ENCODE peak calls at places on chromosomes 7 and 10, in four cellular contexts. H, N, P and J are unnamed samples.

GRCh38 chr7:70093496-70093895 is 495.2 kb downstream of the AUTS2 start:
- DNase-seq in H (no peak), N (no peak), P (no peak), J (no peak)

GRCh38 chr7:23863209-23863798 is 153.3 kb downstream of the STK31 start:
- DNase-seq in H (no peak), N (no peak), P (no peak), J (no peak)

GRCh38 chr10:30062582-30062981 is 3.2 kb upstream of the JCAD start:
- DNase-seq in H (no peak), N (no peak), P (no peak), J (no peak)

GRCh38 chr7:158378978-158379377 is 208.6 kb downstream of the PTPRN2 start:
- DNase-seq in H (no peak), N (no peak), P (peak; percentile 32), J (no peak)

GRCh38 chr7:9106747-9107146 is 673.3 kb downstream of the NXPH1 start:
- DNase-seq in H (no peak), N (no peak), P (no peak), J (no peak)

GRCh38 chr10:16436758-16437539 is at the start of gene PTER:
- DNase-seq in H (peak; percentile 84), N (peak; percentile 99), P (peak; percentile 97), J (peak; percentile 87)

GRCh38 chr10:30755474-30755873 is 125.9 kb upstream of the LYZL2 start:
- DNase-seq in H (no peak), N (no peak), P (no peak), J (no peak)

GRCh38 chr7:69622014-69622818 is 23.9 kb downstream of the AUTS2 start:
- DNase-seq in H (no peak), N (no peak), P (no peak), J (no peak)

GRCh38 chr7:8629504-8629903 is 196.1 kb downstream of the NXPH1 start:
- DNase-seq in H (no peak), N (no peak), P (no peak), J (no peak)

GRCh38 chr10:89633484-89633883 is 11.6 kb downstream of the PANK1 start:
- DNase-seq in H (no peak), N (no peak), P (no peak), J (no peak)

GRCh38 chr10:93461807-93462178 is 20.3 kb downstream of the MYOF start:
- DNase-seq in H (no peak), N (no peak), P (no peak), J (no peak)

GRCh38 chr10:42871823-42872222 is 89.2 kb downstream of the BMS1 start:
- DNase-seq in H (no peak), N (no peak), P (no peak), J (no peak)

GRCh38 chr7:118311121-118311803 is 86.8 kb downstream of the ANKRD7 start:
- DNase-seq in H (no peak), N (no peak), P (no peak), J (no peak)

GRCh38 chr10:69057261-69057950 is 30.5 kb upstream of the SRGN start:
- DNase-seq in H (no peak), N (peak; percentile 39), P (peak; percentile 79), J (no peak)

GRCh38 chr10:89235073-89235798 is 16.3 kb downstream of the LIPA start:
- DNase-seq in H (no peak), N (peak; percentile 46), P (no peak), J (no peak)

GRCh38 chr10:13823046-13823711 is 236.4 kb downstream of the PRPF18 start:
- DNase-seq in H (no peak), N (no peak), P (no peak), J (no peak)

GRCh38 chr7:116953372-116953726 is at the start of gene ST7:
- DNase-seq in H (no peak), N (peak; percentile 64), P (peak; percentile 92), J (no peak)
- H3K27ac ChIP-seq in H (peak within 1 kb of the TSS; percentile 99), N (peak within 1 kb of the TSS; percentile 100), P (peak within 1 kb of the TSS; percentile 99), J (peak within 1 kb of the TSS; percentile 100)

DNA sequence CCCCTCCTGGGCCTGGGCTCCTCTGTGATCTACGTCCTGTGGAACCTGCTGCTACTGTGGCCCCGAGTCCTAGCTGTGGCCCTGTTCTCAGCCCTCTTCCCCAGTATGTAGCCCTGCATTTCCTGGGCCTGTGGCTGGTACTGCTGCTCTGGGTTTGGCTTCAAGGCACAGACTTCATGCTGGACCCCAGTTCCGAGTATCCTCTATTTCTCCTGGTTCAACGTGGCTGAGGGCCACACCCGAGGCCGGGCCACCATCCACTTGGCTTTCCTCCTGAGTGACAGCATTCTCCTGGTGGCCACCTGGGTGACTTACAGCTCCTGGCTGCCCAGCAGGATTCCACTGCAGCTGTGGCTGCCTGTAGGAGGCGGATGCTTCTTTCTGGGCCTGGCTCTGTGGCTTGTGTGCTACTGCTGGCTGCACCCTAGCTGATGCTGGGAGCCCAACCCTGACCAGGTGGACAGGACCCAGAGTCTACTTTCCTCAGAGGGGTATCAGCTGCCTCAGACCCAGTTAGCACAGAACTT is 37.8 kb upstream of the MMD2 start:
- DNase-seq in H (no peak), N (no peak), P (no peak), J (no peak)
- H3K4me1 ChIP-seq in H (no peaks in the 10 kb centered on the region), N (no peaks in the 10 kb centered on the region), P (no peaks in the 10 kb centered on the region), J (no peaks in the 10 kb centered on the region)

GRCh38 chr7:76316984-76317781 is 14.7 kb downstream of the HSPB1 start:
- DNase-seq in H (no peak), N (no peak), P (no peak), J (no peak)
- H3K27ac ChIP-seq in H (peak overlapping the region; percentile 94), N (peak overlapping the region; percentile 96), P (peak overlapping the region; percentile 93), J (peak overlapping the region; percentile 96)

GRCh38 chr7:149558149-149558861 is 60.7 kb upstream of the ZNF746 start:
- DNase-seq in H (no peak), N (no peak), P (no peak), J (no peak)
- H3K4me1 ChIP-seq in H (no peaks in the 10 kb centered on the region), N (no peaks in the 10 kb centered on the region), P (no peaks in the 10 kb centered on the region), J (no peaks in the 10 kb centered on the region)

GRCh38 chr10:49385939-49386922 is 9.7 kb downstream of the DRGX start:
- DNase-seq in H (no peak), N (no peak), P (no peak), J (no peak)
- H3K27ac ChIP-seq in H (no peak overlapping the region), N (no peak overlapping the region), P (no peak overlapping the region), J (no peak overlapping the region)